ENCODE peak calls at places on chromosomes 12 and 14, in six cellular contexts. One of them, this sample, is unnamed.

GRCh38 chr12:53950441-53950781 is 4.3 kb upstream of the HOXC12 start:
- DNase-seq in K562: peak; percentile 30
- DNase-seq in H1: no peak
- DNase-seq in WTC11: no peak
- DNase-seq in GM12878: no peak
- DNase-seq in HepG2: no peak
- DNase-seq in this sample: no peak

GRCh38 chr14:51540364-51540763 is 111.3 kb upstream of the FRMD6 start:
- DNase-seq in WTC11: no peak
- DNase-seq in H1: no peak
- DNase-seq in K562: no peak
- DNase-seq in GM12878: no peak
- DNase-seq in HepG2: no peak
- DNase-seq in this sample: no peak

GRCh38 chr14:40292664-40293063 is 860.4 kb upstream of the FBXO33 start:
- DNase-seq in HepG2: no peak
- DNase-seq in WTC11: no peak
- DNase-seq in GM12878: no peak
- DNase-seq in H1: no peak
- DNase-seq in K562: no peak
- DNase-seq in this sample: no peak

GRCh38 chr12:111425655-111426054 is 19.9 kb downstream of the SH2B3 start:
- DNase-seq in H1: no peak
- DNase-seq in WTC11: no peak
- DNase-seq in HepG2: no peak
- DNase-seq in K562: no peak
- DNase-seq in GM12878: no peak
- DNase-seq in this sample: no peak

GRCh38 chr12:88935856-88936255 is 355.6 kb upstream of the KITLG start:
- DNase-seq in WTC11: no peak
- DNase-seq in K562: no peak
- DNase-seq in H1: no peak
- DNase-seq in HepG2: no peak
- DNase-seq in GM12878: no peak
- DNase-seq in this sample: no peak

GRCh38 chr12:80064269-80064668 is 35.1 kb upstream of the OTOGL start:
- DNase-seq in GM12878: no peak
- DNase-seq in H1: no peak
- DNase-seq in HepG2: no peak
- DNase-seq in WTC11: no peak
- DNase-seq in K562: no peak
- DNase-seq in this sample: no peak

GRCh38 chr12:16285586-16285985 is 8.1 kb upstream of the SLC15A5 start:
- DNase-seq in WTC11: no peak
- DNase-seq in HepG2: no peak
- DNase-seq in K562: no peak
- DNase-seq in GM12878: no peak
- DNase-seq in H1: no peak
- DNase-seq in this sample: no peak

GRCh38 chr14:104799239-104799599 is 1.7 kb upstream of the ZBTB42 start:
- DNase-seq in HepG2: no peak
- DNase-seq in K562: peak; percentile 34
- DNase-seq in WTC11: no peak
- DNase-seq in H1: no peak
- DNase-seq in GM12878: no peak
- DNase-seq in this sample: no peak

GRCh38 chr12:46556820-46557524 is 184.4 kb upstream of the SLC38A2 start:
- DNase-seq in HepG2: no peak
- DNase-seq in WTC11: no peak
- DNase-seq in K562: no peak
- DNase-seq in GM12878: no peak
- DNase-seq in H1: no peak
- DNase-seq in this sample: no peak

GRCh38 chr14:95300002-95300696 is 19.6 kb downstream of the CLMN start:
- DNase-seq in HepG2: peak; percentile 90
- DNase-seq in WTC11: no peak
- DNase-seq in H1: no peak
- DNase-seq in K562: no peak
- DNase-seq in GM12878: no peak
- DNase-seq in this sample: no peak

DNA sequence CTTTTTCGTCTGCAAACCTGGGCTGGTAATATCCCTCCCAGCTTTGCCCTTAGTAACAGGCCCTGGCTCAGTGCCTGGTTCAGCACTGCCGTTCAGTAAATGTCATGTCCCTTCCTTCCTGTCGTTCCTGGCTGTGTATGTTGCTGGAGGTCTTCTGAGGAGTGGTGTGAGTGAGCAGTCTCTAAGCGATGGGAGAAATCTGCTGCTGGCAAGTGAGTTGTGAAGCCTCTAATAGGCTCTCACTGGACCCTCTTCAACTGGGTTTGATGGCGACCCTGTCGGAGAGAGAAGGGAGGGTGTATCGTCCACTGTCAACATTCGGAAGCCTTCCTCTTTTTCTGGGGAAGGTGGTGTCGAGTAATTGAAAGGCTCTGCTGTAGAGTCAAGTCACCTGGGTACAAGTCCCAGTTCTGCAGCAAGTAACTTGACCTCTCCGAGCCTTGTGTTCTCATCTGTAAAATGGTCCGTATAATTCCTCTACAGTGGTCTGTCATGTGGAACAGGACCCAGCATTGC is 62.8 kb downstream of the HRK start:
- DNase-seq in WTC11: no peak
- DNase-seq in H1: no peak
- DNase-seq in K562: peak; percentile 37
- DNase-seq in HepG2: no peak
- DNase-seq in GM12878: no peak
- DNase-seq in this sample: no peak
- TF ChIP-seq CREB1 in WTC11: no peak
- TF ChIP-seq CREB1 in H1: no peak
- TF ChIP-seq CREB1 in K562: no peak
- TF ChIP-seq CREB1 in HepG2: no peak
- TF ChIP-seq CREB1 in GM12878: no peak
- TF ChIP-seq CREB1 in this sample: no peak

DNA sequence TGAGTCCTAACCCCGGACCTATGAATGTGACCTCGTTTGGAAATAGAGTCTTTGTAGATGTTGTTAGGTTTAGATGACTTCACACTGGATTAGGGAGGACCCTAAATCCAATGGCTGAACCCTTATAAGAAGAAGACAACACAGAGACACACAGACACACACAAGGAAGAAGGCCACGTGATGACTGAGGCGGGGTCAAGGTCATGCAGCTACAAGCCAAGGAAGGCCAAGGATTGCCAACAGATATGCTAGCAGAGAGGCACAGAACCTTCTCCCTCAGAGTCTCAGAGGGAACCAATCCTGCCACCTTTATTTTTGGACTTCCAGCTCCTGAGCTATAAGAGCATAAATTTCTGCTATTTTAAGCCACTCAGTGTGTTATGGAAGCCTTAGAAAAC is 31.8 kb downstream of the LTBP2 start:
- DNase-seq in K562: no peak
- DNase-seq in HepG2: no peak
- DNase-seq in H1: no peak
- DNase-seq in GM12878: no peak
- DNase-seq in WTC11: no peak
- DNase-seq in this sample: no peak
- TF ChIP-seq CREB1 in K562: no peak
- TF ChIP-seq CREB1 in HepG2: no peak
- TF ChIP-seq CREB1 in H1: no peak
- TF ChIP-seq CREB1 in GM12878: no peak
- TF ChIP-seq CREB1 in WTC11: no peak
- TF ChIP-seq CREB1 in this sample: no peak

GRCh38 chr14:28681681-28682080 is 84.9 kb upstream of the FOXG1 start:
- DNase-seq in GM12878: no peak
- DNase-seq in HepG2: no peak
- DNase-seq in K562: no peak
- DNase-seq in WTC11: peak; percentile 56
- DNase-seq in H1: peak; percentile 36
- DNase-seq in this sample: peak; percentile 78
- TF ChIP-seq CREB1 in GM12878: no peak
- TF ChIP-seq CREB1 in HepG2: no peak
- TF ChIP-seq CREB1 in K562: no peak
- TF ChIP-seq CREB1 in WTC11: no peak
- TF ChIP-seq CREB1 in H1: no peak
- TF ChIP-seq CREB1 in this sample: no peak

GRCh38 chr12:49901026-49901425 is 2.7 kb downstream of the FAIM2 start:
- DNase-seq in K562: no peak
- DNase-seq in H1: no peak
- DNase-seq in WTC11: no peak
- DNase-seq in GM12878: no peak
- DNase-seq in HepG2: no peak
- DNase-seq in this sample: no peak
- TF ChIP-seq CREB1 in K562: no peak
- TF ChIP-seq CREB1 in H1: no peak
- TF ChIP-seq CREB1 in WTC11: no peak
- TF ChIP-seq CREB1 in GM12878: no peak
- TF ChIP-seq CREB1 in HepG2: no peak
- TF ChIP-seq CREB1 in this sample: no peak